ENCODE peak calls at places on chromosome 1, in seven cellular contexts. Y, K, M, L, X, R and S are unnamed samples.

GRCh38 chr1:157595356-157595755 is 2.5 kb downstream of the FCRL4 start:
- DNase-seq in R (no peak), L (no peak), M (no peak), K (peak; percentile 56), Y (no peak), X (no peak), S (no peak)

GRCh38 chr1:37031871-37032270 is 2.4 kb downstream of the GRIK3 start:
- DNase-seq in Y (no peak), X (no peak), R (no peak), K (no peak), L (no peak), M (no peak), S (no peak)

GRCh38 chr1:6956488-6957159 is 171.4 kb downstream of the CAMTA1 start:
- DNase-seq in R (no peak), K (no peak), M (no peak), Y (no peak), X (no peak), L (no peak), S (no peak)

GRCh38 chr1:235566092-235566491 is 61.8 kb upstream of the B3GALNT2 start:
- DNase-seq in M (no peak), Y (no peak), L (no peak), R (no peak), K (no peak), X (no peak), S (no peak)

GRCh38 chr1:225137981-225138380 is 208.5 kb downstream of the DNAH14 start:
- DNase-seq in X (no peak), K (no peak), M (no peak), L (no peak), Y (no peak), R (no peak), S (no peak)

GRCh38 chr1:48079096-48079495 is 81.9 kb upstream of the TRABD2B start:
- DNase-seq in K (no peak), M (no peak), X (no peak), Y (no peak), R (no peak), L (no peak), S (no peak)

GRCh38 chr1:92599184-92599583 is 112.5 kb upstream of the GFI1 start:
- DNase-seq in Y (peak; percentile 29), M (peak; percentile 51), K (peak; percentile 29), L (peak; percentile 72), R (no peak), X (no peak), S (no peak)

GRCh38 chr1:61162513-61163274 is 80.3 kb downstream of the NFIA start:
- DNase-seq in Y (no peak), K (no peak), M (peak; percentile 32), R (no peak), X (no peak), L (peak; percentile 41), S (no peak)

GRCh38 chr1:203086992-203087763 is 1.4 kb upstream of the MYOG start:
- DNase-seq in X (no peak), L (no peak), R (no peak), M (no peak), Y (no peak), K (no peak), S (no peak)

GRCh38 chr1:50183734-50184133 is 75.0 kb downstream of the ELAVL4 start:
- DNase-seq in R (no peak), L (no peak), K (no peak), X (no peak), Y (no peak), M (no peak), S (no peak)

GRCh38 chr1:26126321-26127084 is 14.9 kb downstream of the PDIK1L start:
- DNase-seq in R (no peak), Y (peak; percentile 89), L (no peak), X (peak; percentile 55), K (peak; percentile 75), M (peak; percentile 26), S (no peak)

GRCh38 chr1:36156329-36157114 is 562 bp downstream of the MAP7D1 start:
- DNase-seq in K (peak; percentile 68), L (peak; percentile 76), Y (peak; percentile 48), R (no peak), M (peak; percentile 47), X (no peak), S (no peak)

GRCh38 chr1:215888159-215888558 is 321.1 kb downstream of the KCTD3 start:
- DNase-seq in M (no peak), L (peak; percentile 29), X (no peak), K (no peak), Y (no peak), R (no peak), S (no peak)

GRCh38 chr1:71787699-71788098 is 494.6 kb downstream of the NEGR1 start:
- DNase-seq in K (no peak), R (no peak), L (no peak), X (no peak), Y (no peak), M (no peak), S (no peak)

GRCh38 chr1:81813691-81814090 is 13.0 kb downstream of the ADGRL2 start:
- DNase-seq in L (no peak), X (no peak), Y (no peak), K (no peak), R (no peak), M (no peak), S (no peak)

GRCh38 chr1:233367057-233367759 is 39.7 kb downstream of the MAP3K21 start:
- DNase-seq in L (no peak), K (no peak), M (no peak), X (no peak), R (no peak), Y (no peak), S (no peak)

GRCh38 chr1:24964811-24965570 is 34.9 kb upstream of the RUNX3 start:
- DNase-seq in X (peak; percentile 81), K (peak; percentile 88), M (peak; percentile 50), Y (no peak), L (no peak), R (peak; percentile 20), S (no peak)

GRCh38 chr1:223670458-223671159 is 5.1 kb upstream of the CAPN8 start:
- DNase-seq in K (peak; percentile 34), X (no peak), Y (peak; percentile 65), M (peak; percentile 51), R (no peak), L (peak; percentile 68), S (no peak)

GRCh38 chr1:154831470-154831869 is 38.6 kb downstream of the KCNN3 start:
- DNase-seq in X (no peak), Y (no peak), L (peak; percentile 31), M (no peak), K (no peak), R (no peak), S (no peak)

GRCh38 chr1:160952129-160952510 is 2.5 kb downstream of the ITLN2 start:
- DNase-seq in L (no peak), M (no peak), R (no peak), Y (no peak), X (no peak), K (no peak), S (no peak)

GRCh38 chr1:97919568-97920261 is 1.1 kb downstream of the DPYD start:
- DNase-seq in L (peak; percentile 64), Y (peak; percentile 13), M (peak; percentile 53), K (peak; percentile 10), X (no peak), R (no peak), S (no peak)

GRCh38 chr1:38283736-38284470 is 237.3 kb upstream of the POU3F1 start:
- DNase-seq in M (no peak), L (no peak), X (no peak), Y (no peak), R (no peak), K (no peak), S (no peak)

GRCh38 chr1:234550341-234551031 is 59.5 kb downstream of the IRF2BP2 start:
- DNase-seq in L (no peak), R (no peak), M (no peak), X (no peak), K (no peak), Y (no peak), S (no peak)

GRCh38 chr1:100034465-100034864 is 64.7 kb downstream of the SLC35A3 start:
- DNase-seq in X (no peak), R (no peak), Y (peak; percentile 26), M (peak; percentile 38), L (peak; percentile 47), K (no peak), S (no peak)

GRCh38 chr1:204190212-204191211 is 5.8 kb downstream of the KISS1 start:
- DNase-seq in R (no peak), K (no peak), L (peak; percentile 74), Y (no peak), M (peak; percentile 70), X (no peak), S (no peak)

GRCh38 chr1:21115098-21115760 is 61.5 kb downstream of the EIF4G3 start:
- DNase-seq in X (no peak), Y (no peak), K (no peak), L (no peak), M (no peak), R (no peak), S (no peak)

GRCh38 chr1:57336793-57337192 is 87.1 kb downstream of the DAB1 start:
- DNase-seq in R (no peak), L (no peak), M (no peak), Y (no peak), K (no peak), X (no peak), S (no peak)

GRCh38 chr1:12407050-12407961 is 177.5 kb downstream of the VPS13D start:
- DNase-seq in K (peak; percentile 18), R (no peak), M (peak; percentile 84), L (peak; percentile 85), X (peak; percentile 22), Y (peak; percentile 79), S (no peak)

GRCh38 chr1:226061793-226062557 is 541 bp upstream of the H3-3A start:
- DNase-seq in R (peak; percentile 64), K (no peak), M (peak; percentile 65), X (peak; percentile 13), Y (peak; percentile 82), L (peak; percentile 98), S (no peak)